ENCODE peak calls at places on chromosomes 13 and 19, in ten cellular contexts. K is lower leg skin, A is psoas muscle, F is lung, H is A673, M is upper lobe of right lung, L is foreskin fibroblast, E is pancreas, B is AG09309, Z is neural progenitor cell. Y is an unnamed sample.

GRCh38 chr19:32363175-32363574 is 17.8 kb downstream of the ZNF507 start:
- DNase-seq in K (no peak), A (no peak), F (no peak), H (no peak), M (no peak), L (no peak), E (no peak), B (no peak), Z (no peak), Y (no peak)

GRCh38 chr13:111382877-111383276 is 62.4 kb downstream of the TEX29 start:
- DNase-seq in K (no peak), A (no peak), F (no peak), H (no peak), M (no peak), L (no peak), E (no peak), B (no peak), Z (no peak), Y (no peak)

GRCh38 chr19:39941615-39942507 is 7.4 kb upstream of the FCGBP start:
- DNase-seq in K (peak), A (no peak), F (peak), H (peak), M (no peak), L (no peak), E (no peak), B (no peak), Z (peak), Y (peak)

GRCh38 chr19:30091456-30091855 is 149.4 kb downstream of the URI1 start:
- DNase-seq in K (no peak), A (peak), F (no peak), H (no peak), M (peak), L (no peak), E (no peak), B (no peak), Z (no peak), Y (no peak)

GRCh38 chr19:7868671-7869452 is 5.3 kb downstream of the PRR36 start:
- DNase-seq in K (peak), A (peak), F (peak), H (peak), M (peak), L (peak), E (peak), B (no peak), Z (peak), Y (peak)

GRCh38 chr13:99370476-99371272 is 63.5 kb upstream of the GPR183 start:
- DNase-seq in K (no peak), A (no peak), F (no peak), H (no peak), M (no peak), L (no peak), E (no peak), B (no peak), Z (no peak), Y (no peak)

GRCh38 chr13:79398169-79398568 is 7.9 kb downstream of the RBM26 start:
- DNase-seq in K (no peak), A (no peak), F (no peak), H (no peak), M (no peak), L (no peak), E (no peak), B (no peak), Z (no peak), Y (no peak)

GRCh38 chr13:97749174-97749573 is 204.3 kb upstream of the IPO5 start:
- DNase-seq in K (no peak), A (no peak), F (no peak), H (peak), M (no peak), L (no peak), E (no peak), B (no peak), Z (no peak), Y (no peak)

GRCh38 chr19:5407356-5407755 is 47.9 kb upstream of the ZNRF4 start:
- DNase-seq in K (no peak), A (no peak), F (no peak), H (peak), M (no peak), L (peak), E (no peak), B (no peak), Z (peak), Y (no peak)

GRCh38 chr13:71820699-71821098 is 46.3 kb downstream of the DACH1 start:
- DNase-seq in K (no peak), A (no peak), F (no peak), H (no peak), M (no peak), L (no peak), E (no peak), B (no peak), Z (no peak), Y (no peak)

GRCh38 chr19:2055871-2056809 is 5.1 kb upstream of the MKNK2 start:
- DNase-seq in K (peak), A (peak), F (peak), H (peak), M (peak), L (peak), E (peak), B (peak), Z (no peak), Y (peak)

GRCh38 chr13:81577601-81578000 is 1236.7 kb upstream of the SPRY2 start:
- DNase-seq in K (no peak), A (no peak), F (no peak), H (no peak), M (no peak), L (no peak), E (no peak), B (no peak), Z (no peak), Y (no peak)

GRCh38 chr13:42798118-42798517 is 16.7 kb downstream of the FAM216B start:
- DNase-seq in K (no peak), A (no peak), F (no peak), H (no peak), M (no peak), L (peak), E (no peak), B (no peak), Z (no peak), Y (no peak)

GRCh38 chr19:34837262-34837661 is 64.2 kb upstream of the ZNF599 start:
- DNase-seq in K (no peak), A (no peak), F (no peak), H (no peak), M (no peak), L (no peak), E (no peak), B (no peak), Z (no peak), Y (no peak)

GRCh38 chr19:658916-659839 is 3.8 kb downstream of the RNF126 start:
- DNase-seq in K (peak), A (peak), F (no peak), H (no peak), M (no peak), L (peak), E (no peak), B (no peak), Z (no peak), Y (no peak)

GRCh38 chr13:43054803-43055802 is 31.7 kb downstream of the DNAJC15 start:
- DNase-seq in K (no peak), A (peak), F (no peak), H (peak), M (no peak), L (peak), E (no peak), B (peak), Z (peak), Y (no peak)

GRCh38 chr19:33778089-33778791 is 18.4 kb upstream of the KCTD15 start:
- DNase-seq in K (peak), A (peak), F (peak), H (peak), M (peak), L (peak), E (peak), B (no peak), Z (peak), Y (peak)

GRCh38 chr19:51030631-51031030 is 4.2 kb downstream of the KLK12 start:
- DNase-seq in K (no peak), A (no peak), F (no peak), H (no peak), M (peak), L (no peak), E (no peak), B (no peak), Z (no peak), Y (no peak)

GRCh38 chr13:66660013-66660804 is 569.9 kb downstream of the PCDH9 start:
- DNase-seq in K (no peak), A (no peak), F (no peak), H (peak), M (no peak), L (peak), E (no peak), B (no peak), Z (no peak), Y (peak)

GRCh38 chr19:9060559-9061340 is 26.1 kb upstream of the OR1M1 start:
- DNase-seq in K (no peak), A (no peak), F (no peak), H (no peak), M (no peak), L (no peak), E (no peak), B (no peak), Z (no peak), Y (no peak)

GRCh38 chr13:78430166-78430791 is 173.1 kb downstream of the POU4F1 start:
- DNase-seq in K (no peak), A (no peak), F (no peak), H (peak), M (no peak), L (no peak), E (no peak), B (no peak), Z (peak), Y (no peak)

GRCh38 chr13:36848228-36848982 is 29.4 kb downstream of the RFXAP start:
- DNase-seq in K (no peak), A (no peak), F (no peak), H (peak), M (no peak), L (peak), E (no peak), B (no peak), Z (peak), Y (no peak)

GRCh38 chr19:2546128-2547032 is 70.5 kb downstream of the GADD45B start:
- DNase-seq in K (peak), A (peak), F (peak), H (no peak), M (peak), L (no peak), E (peak), B (no peak), Z (peak), Y (peak)

GRCh38 chr13:50732712-50733111 is 110.8 kb downstream of the DLEU7 start:
- DNase-seq in K (no peak), A (no peak), F (no peak), H (no peak), M (no peak), L (peak), E (no peak), B (peak), Z (no peak), Y (no peak)

GRCh38 chr13:114071441-114071840 is 61.0 kb downstream of the RASA3 start:
- DNase-seq in K (no peak), A (no peak), F (no peak), H (no peak), M (peak), L (peak), E (no peak), B (no peak), Z (peak), Y (no peak)

GRCh38 chr13:44232729-44233128 is 140.9 kb upstream of the SERP2 start:
- DNase-seq in K (no peak), A (no peak), F (no peak), H (no peak), M (no peak), L (no peak), E (no peak), B (no peak), Z (no peak), Y (no peak)

GRCh38 chr13:34655554-34655953 is 286.5 kb upstream of the NBEA start:
- DNase-seq in K (no peak), A (no peak), F (no peak), H (no peak), M (no peak), L (no peak), E (no peak), B (no peak), Z (no peak), Y (no peak)

GRCh38 chr13:41231786-41232185 is 31.6 kb downstream of the MTRF1 start:
- DNase-seq in K (no peak), A (no peak), F (peak), H (no peak), M (peak), L (peak), E (peak), B (no peak), Z (no peak), Y (no peak)

GRCh38 chr19:36604656-36605100 is 435 bp upstream of the ZNF382 start:
- DNase-seq in K (peak), A (peak), F (peak), H (peak), M (peak), L (peak), E (peak), B (no peak), Z (peak), Y (peak)

GRCh38 chr19:36605839-36606478 is 846 bp downstream of the ZNF382 start:
- DNase-seq in K (no peak), A (no peak), F (no peak), H (peak), M (no peak), L (no peak), E (no peak), B (no peak), Z (no peak), Y (no peak)

DNA sequence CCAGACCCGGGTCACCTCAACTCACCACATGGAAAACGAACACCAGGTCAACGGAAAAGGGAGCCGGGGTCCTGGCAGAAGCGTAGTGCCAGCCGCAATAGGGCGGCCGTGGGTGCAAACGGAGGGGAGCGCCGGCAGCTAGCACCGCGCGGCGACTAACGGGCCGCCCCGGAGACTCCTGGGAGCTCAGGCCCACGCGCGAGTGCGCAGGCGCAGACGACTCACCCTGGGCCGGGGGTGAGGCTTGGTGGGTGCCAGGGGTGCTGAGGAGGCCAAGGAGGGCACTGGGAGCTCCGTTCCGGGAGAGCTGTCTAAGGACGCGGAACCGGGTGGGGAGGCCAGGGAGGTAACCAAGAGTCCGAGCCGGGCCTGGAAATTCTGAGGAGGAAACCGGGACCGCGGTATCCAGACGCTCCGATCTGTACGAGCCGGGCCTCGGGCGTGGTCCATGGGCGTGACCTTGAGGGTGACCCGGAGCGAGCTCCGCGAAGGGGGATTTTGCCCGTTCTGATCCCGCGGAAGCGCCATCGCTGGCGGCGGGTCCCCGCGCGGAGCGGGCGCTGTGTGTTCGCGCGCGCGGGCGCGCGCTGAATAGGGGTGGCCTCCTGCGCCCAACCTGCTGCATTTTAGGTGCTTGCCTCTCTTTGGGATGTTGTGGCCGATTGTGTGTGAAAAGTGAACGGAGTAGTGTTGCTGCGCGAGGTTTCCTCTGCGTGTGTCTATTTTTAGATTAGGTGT is at the start of gene ZNF382:
- DNase-seq in K (peak), A (peak), F (peak), H (peak), M (peak), L (peak), E (peak), B (no peak), Z (peak), Y (peak)
- H3K4me3 ChIP-seq in K (peak), A (peak), F (peak), H (peak), M (peak), L (peak), E (peak), B (peak), Z (peak), Y (peak)

GRCh38 chr19:17834350-17835181 is 13.2 kb downstream of the JAK3 start:
- DNase-seq in K (no peak), A (no peak), F (no peak), H (no peak), M (no peak), L (no peak), E (no peak), B (no peak), Z (peak), Y (no peak)
- TF ChIP-seq CTCF in K (no peak), A (no peak), F (no peak), H (no peak), M (no peak), L (no peak), E (no peak), B (peak), Z (peak), Y (peak)

GRCh38 chr13:74289130-74289529 is 154.9 kb upstream of the KLF12 start:
- DNase-seq in K (no peak), A (no peak), F (no peak), H (no peak), M (no peak), L (no peak), E (no peak), B (no peak), Z (no peak), Y (no peak)

GRCh38 chr13:74288361-74288911 is 154.2 kb upstream of the KLF12 start:
- DNase-seq in K (no peak), A (no peak), F (no peak), H (peak), M (peak), L (peak), E (no peak), B (no peak), Z (peak), Y (no peak)

GRCh38 chr13:74287672-74288169 is 153.5 kb upstream of the KLF12 start:
- DNase-seq in K (peak), A (peak), F (peak), H (peak), M (peak), L (peak), E (peak), B (no peak), Z (peak), Y (peak)

GRCh38 chr13:74290324-74290773 is 156.1 kb upstream of the KLF12 start:
- DNase-seq in K (peak), A (no peak), F (no peak), H (peak), M (no peak), L (peak), E (peak), B (peak), Z (peak), Y (peak)

GRCh38 chr13:74289861-74290260 is 155.7 kb upstream of the KLF12 start:
- DNase-seq in K (no peak), A (no peak), F (no peak), H (peak), M (no peak), L (no peak), E (no peak), B (no peak), Z (no peak), Y (no peak)
- H3K4me3 ChIP-seq in K (no peak), A (peak), F (no peak), H (no peak), M (no peak), L (no peak), E (no peak), B (no peak), Z (no peak), Y (no peak)

GRCh38 chr19:44551850-44552249 is 22.4 kb upstream of the CEACAM20 start:
- DNase-seq in K (no peak), A (no peak), F (no peak), H (no peak), M (no peak), L (no peak), E (no peak), B (no peak), Z (no peak), Y (no peak)

GRCh38 chr19:44553478-44554171 is 24.1 kb upstream of the CEACAM20 start:
- DNase-seq in K (no peak), A (no peak), F (peak), H (no peak), M (no peak), L (no peak), E (no peak), B (no peak), Z (no peak), Y (no peak)

GRCh38 chr19:44549507-44549906 is 20.0 kb upstream of the CEACAM20 start:
- DNase-seq in K (no peak), A (no peak), F (no peak), H (no peak), M (no peak), L (no peak), E (no peak), B (no peak), Z (no peak), Y (no peak)

GRCh38 chr19:44554641-44555246 is 25.3 kb upstream of the CEACAM20 start:
- DNase-seq in K (no peak), A (no peak), F (no peak), H (no peak), M (no peak), L (no peak), E (no peak), B (no peak), Z (no peak), Y (no peak)

GRCh38 chr19:44552324-44552723 is 22.8 kb upstream of the CEACAM20 start:
- DNase-seq in K (no peak), A (no peak), F (peak), H (peak), M (peak), L (peak), E (no peak), B (no peak), Z (peak), Y (peak)
- TF ChIP-seq CTCF in K (no peak), A (peak), F (no peak), H (peak), M (peak), L (peak), E (no peak), B (peak), Z (peak), Y (peak)

GRCh38 chr19:10421240-10421948 is 1.1 kb downstream of the PDE4A start:
- DNase-seq in K (no peak), A (no peak), F (no peak), H (peak), M (no peak), L (no peak), E (no peak), B (no peak), Z (no peak), Y (no peak)

GRCh38 chr19:10420444-10421239 is at the start of gene PDE4A:
- DNase-seq in K (no peak), A (peak), F (no peak), H (peak), M (no peak), L (peak), E (no peak), B (no peak), Z (peak), Y (peak)

GRCh38 chr19:10422846-10423245 is 2.5 kb downstream of the PDE4A start:
- DNase-seq in K (no peak), A (no peak), F (no peak), H (no peak), M (no peak), L (no peak), E (no peak), B (no peak), Z (no peak), Y (no peak)

GRCh38 chr19:10424011-10424637 is 3.8 kb downstream of the PDE4A start:
- DNase-seq in K (no peak), A (peak), F (peak), H (peak), M (peak), L (peak), E (peak), B (no peak), Z (peak), Y (peak)

DNA sequence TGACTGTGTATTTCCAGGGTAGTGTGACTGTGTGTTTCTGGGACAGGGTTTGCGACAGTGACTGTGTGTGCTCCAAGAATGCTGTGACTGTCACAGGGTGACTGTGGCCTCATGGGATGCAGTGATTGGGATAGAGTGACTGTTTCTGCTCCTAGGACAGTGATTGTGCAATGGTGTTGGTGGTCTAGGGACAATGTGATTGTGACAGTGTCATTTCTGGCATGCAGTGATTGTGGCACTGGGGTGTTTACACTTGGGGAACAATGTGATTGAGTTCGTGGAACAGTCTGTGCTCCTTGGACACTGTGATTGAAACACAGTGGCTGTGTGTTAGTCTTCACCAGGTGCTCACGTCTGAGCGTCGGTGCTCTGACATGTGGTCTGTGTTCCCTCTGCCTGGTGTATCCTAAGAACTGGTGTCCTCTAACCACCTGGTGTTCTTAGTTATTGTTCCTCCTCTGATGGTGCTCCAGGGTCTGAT is 1.7 kb downstream of the PDE4A start:
- DNase-seq in K (no peak), A (no peak), F (no peak), H (peak), M (no peak), L (no peak), E (no peak), B (no peak), Z (no peak), Y (no peak)
- H3K4me3 ChIP-seq in K (no peak), A (no peak), F (no peak), H (peak), M (no peak), L (no peak), E (no peak), B (no peak), Z (no peak), Y (no peak)

GRCh38 chr19:44741841-44742352 is 6.6 kb upstream of the BCL3 start:
- DNase-seq in K (peak), A (peak), F (peak), H (peak), M (peak), L (peak), E (peak), B (peak), Z (peak), Y (no peak)

GRCh38 chr19:44741258-44741731 is 7.2 kb upstream of the BCL3 start:
- DNase-seq in K (peak), A (no peak), F (no peak), H (no peak), M (no peak), L (no peak), E (no peak), B (no peak), Z (no peak), Y (no peak)

GRCh38 chr19:44738161-44738535 is 10.4 kb upstream of the BCL3 start:
- DNase-seq in K (no peak), A (no peak), F (no peak), H (no peak), M (no peak), L (no peak), E (no peak), B (no peak), Z (no peak), Y (no peak)

GRCh38 chr19:44738603-44739585 is 9.6 kb upstream of the BCL3 start:
- DNase-seq in K (no peak), A (no peak), F (no peak), H (no peak), M (no peak), L (no peak), E (peak), B (no peak), Z (no peak), Y (no peak)

GRCh38 chr19:44740351-44740824 is 8.1 kb upstream of the BCL3 start:
- DNase-seq in K (no peak), A (no peak), F (no peak), H (no peak), M (no peak), L (no peak), E (peak), B (no peak), Z (no peak), Y (no peak)
- TF ChIP-seq CTCF in K (no peak), A (no peak), F (no peak), H (no peak), M (no peak), L (no peak), E (no peak), B (peak), Z (no peak), Y (no peak)